ENCODE peak calls at places on chromosome X, in four cellular contexts. One of them, this sample, is unnamed.

GRCh38 chrX:110795645-110796510 is at the start of gene CHRDL1:
- DNase-seq in heart left ventricle: no peak
- DNase-seq in naive thymus-derived CD4-positive, alpha-beta T cell: no peak
- DNase-seq in cardiac muscle cell: peak
- DNase-seq in this sample: peak

GRCh38 chrX:143788265-143788664 is 67.7 kb upstream of the SPANXN2 start:
- DNase-seq in heart left ventricle: no peak
- DNase-seq in naive thymus-derived CD4-positive, alpha-beta T cell: no peak
- DNase-seq in cardiac muscle cell: peak
- DNase-seq in this sample: no peak

GRCh38 chrX:23202316-23202715 is 132.3 kb upstream of the PTCHD1 start:
- DNase-seq in heart left ventricle: no peak
- DNase-seq in naive thymus-derived CD4-positive, alpha-beta T cell: no peak
- DNase-seq in cardiac muscle cell: no peak
- DNase-seq in this sample: no peak

GRCh38 chrX:125826080-125826479 is 340.0 kb downstream of the DCAF12L2 start:
- DNase-seq in heart left ventricle: no peak
- DNase-seq in naive thymus-derived CD4-positive, alpha-beta T cell: no peak
- DNase-seq in cardiac muscle cell: no peak
- DNase-seq in this sample: no peak

GRCh38 chrX:39470588-39471155 is 627.1 kb downstream of the BCOR start:
- DNase-seq in heart left ventricle: peak
- DNase-seq in naive thymus-derived CD4-positive, alpha-beta T cell: no peak
- DNase-seq in cardiac muscle cell: no peak
- DNase-seq in this sample: peak

GRCh38 chrX:109890910-109891502 is 111.9 kb upstream of the TMEM164 start:
- DNase-seq in heart left ventricle: peak
- DNase-seq in naive thymus-derived CD4-positive, alpha-beta T cell: peak
- DNase-seq in cardiac muscle cell: peak
- DNase-seq in this sample: peak

GRCh38 chrX:80876877-80877276 is 67.2 kb upstream of the BRWD3 start:
- DNase-seq in heart left ventricle: no peak
- DNase-seq in naive thymus-derived CD4-positive, alpha-beta T cell: no peak
- DNase-seq in cardiac muscle cell: peak
- DNase-seq in this sample: no peak

GRCh38 chrX:40080896-40081678 is 16.7 kb downstream of the BCOR start:
- DNase-seq in heart left ventricle: no peak
- DNase-seq in naive thymus-derived CD4-positive, alpha-beta T cell: no peak
- DNase-seq in cardiac muscle cell: no peak
- DNase-seq in this sample: no peak

GRCh38 chrX:47958943-47959342 is 44.8 kb downstream of the ZNF182 start:
- DNase-seq in heart left ventricle: no peak
- DNase-seq in naive thymus-derived CD4-positive, alpha-beta T cell: peak
- DNase-seq in cardiac muscle cell: peak
- DNase-seq in this sample: no peak

GRCh38 chrX:15619053-15619772 is 18.5 kb upstream of the ACE2 start:
- DNase-seq in heart left ventricle: no peak
- DNase-seq in naive thymus-derived CD4-positive, alpha-beta T cell: no peak
- DNase-seq in cardiac muscle cell: no peak
- DNase-seq in this sample: no peak

GRCh38 chrX:57918750-57919436 is 8.6 kb upstream of the ZXDA start:
- DNase-seq in heart left ventricle: peak
- DNase-seq in naive thymus-derived CD4-positive, alpha-beta T cell: no peak
- DNase-seq in cardiac muscle cell: peak
- DNase-seq in this sample: no peak

GRCh38 chrX:45768666-45769065 is 568.0 kb upstream of the DIPK2B start:
- DNase-seq in heart left ventricle: no peak
- DNase-seq in naive thymus-derived CD4-positive, alpha-beta T cell: no peak
- DNase-seq in cardiac muscle cell: no peak
- DNase-seq in this sample: no peak

GRCh38 chrX:108303682-108304081 is 134.5 kb downstream of the COL4A6 start:
- DNase-seq in heart left ventricle: no peak
- DNase-seq in naive thymus-derived CD4-positive, alpha-beta T cell: no peak
- DNase-seq in cardiac muscle cell: no peak
- DNase-seq in this sample: no peak
- H3K27ac ChIP-seq in heart left ventricle: no peak
- H3K27ac ChIP-seq in naive thymus-derived CD4-positive, alpha-beta T cell: no peak
- H3K27ac ChIP-seq in cardiac muscle cell: no peak
- H3K27ac ChIP-seq in this sample: no peak

GRCh38 chrX:10549280-10549679 is 71.1 kb downstream of the MID1 start:
- DNase-seq in heart left ventricle: no peak
- DNase-seq in naive thymus-derived CD4-positive, alpha-beta T cell: no peak
- DNase-seq in cardiac muscle cell: no peak
- DNase-seq in this sample: no peak
- H3K27ac ChIP-seq in heart left ventricle: no peak
- H3K27ac ChIP-seq in naive thymus-derived CD4-positive, alpha-beta T cell: no peak
- H3K27ac ChIP-seq in cardiac muscle cell: no peak
- H3K27ac ChIP-seq in this sample: no peak

GRCh38 chrX:350534-351321 is 32.1 kb upstream of the GTPBP6 start:
- DNase-seq in heart left ventricle: peak
- DNase-seq in naive thymus-derived CD4-positive, alpha-beta T cell: no peak
- DNase-seq in cardiac muscle cell: no peak
- DNase-seq in this sample: peak
- H3K27ac ChIP-seq in heart left ventricle: no peak
- H3K27ac ChIP-seq in naive thymus-derived CD4-positive, alpha-beta T cell: no peak
- H3K27ac ChIP-seq in cardiac muscle cell: no peak
- H3K27ac ChIP-seq in this sample: no peak

DNA sequence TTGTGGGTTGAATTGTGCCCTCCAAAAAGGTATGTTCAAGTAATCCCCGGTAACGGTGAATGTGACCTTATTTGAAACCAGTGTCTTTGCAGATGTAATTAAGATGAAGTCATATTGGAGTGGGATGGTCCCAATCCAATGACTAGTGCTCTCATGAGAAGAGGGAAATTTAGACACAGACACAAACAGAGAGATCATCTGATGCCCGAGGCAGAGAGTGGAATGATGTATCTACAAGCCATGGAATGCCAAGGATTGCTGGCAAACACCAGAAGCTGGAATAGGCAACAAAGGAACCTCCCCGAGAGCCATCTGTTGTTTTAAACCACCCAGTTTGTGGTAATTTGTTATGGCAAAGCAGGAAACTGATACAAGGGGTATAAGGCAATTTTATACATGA is 35.1 kb downstream of the RPS6KA3 start:
- DNase-seq in heart left ventricle: no peak
- DNase-seq in naive thymus-derived CD4-positive, alpha-beta T cell: no peak
- DNase-seq in cardiac muscle cell: no peak
- DNase-seq in this sample: no peak
- H3K27ac ChIP-seq in heart left ventricle: no peak
- H3K27ac ChIP-seq in naive thymus-derived CD4-positive, alpha-beta T cell: no peak
- H3K27ac ChIP-seq in cardiac muscle cell: no peak
- H3K27ac ChIP-seq in this sample: no peak

DNA sequence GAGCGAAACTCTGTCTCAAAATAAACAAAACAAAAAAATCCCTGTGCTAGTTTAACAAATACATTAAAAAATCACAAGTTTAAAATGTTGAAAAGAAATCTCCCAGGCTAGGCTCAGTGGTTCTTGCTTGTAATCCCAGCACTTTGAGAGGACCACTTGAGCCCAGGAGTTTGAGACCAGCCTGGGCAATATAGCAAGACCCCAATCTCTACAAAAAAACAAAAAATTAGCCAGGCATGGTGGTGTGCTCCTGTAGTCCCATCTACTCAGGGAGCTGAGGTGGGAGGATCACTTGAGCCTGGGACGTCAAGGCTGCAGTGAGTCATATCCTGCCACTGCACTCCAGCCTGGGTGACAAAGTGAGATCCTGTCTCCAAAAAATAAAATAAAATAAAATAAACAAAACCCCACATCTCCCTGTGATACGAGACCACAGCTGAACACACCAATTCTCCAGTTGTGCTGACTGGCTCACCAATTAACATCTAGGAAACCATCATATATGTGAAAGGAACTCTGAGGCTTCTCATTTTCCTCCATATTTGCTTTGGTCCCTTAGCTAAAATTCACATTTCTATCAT is 7.3 kb downstream of the RPS4X start:
- DNase-seq in heart left ventricle: peak
- DNase-seq in naive thymus-derived CD4-positive, alpha-beta T cell: no peak
- DNase-seq in cardiac muscle cell: no peak
- DNase-seq in this sample: no peak
- H3K27ac ChIP-seq in heart left ventricle: no peak
- H3K27ac ChIP-seq in naive thymus-derived CD4-positive, alpha-beta T cell: no peak
- H3K27ac ChIP-seq in cardiac muscle cell: no peak
- H3K27ac ChIP-seq in this sample: peak